ENCODE peak calls at places on chromosomes 1 and 21, in eight cellular contexts. Y is pancreas; J is PC-3; T is HL-60; M is A549; Q is OCI-LY7; X is aorta; H is CD8-positive, alpha-beta memory T cell. O is an unnamed sample.

GRCh38 chr1:218409946-218410510 is 64.9 kb downstream of the TGFB2 start:
- DNase-seq in Y (no peak), J (peak; percentile 74), T (no peak), M (no peak), Q (no peak), X (no peak), H (no peak), O (no peak)

GRCh38 chr1:16167331-16168143 is 11.7 kb upstream of the EPHA2 start:
- DNase-seq in Y (no peak), J (peak; percentile 73), T (no peak), M (peak; percentile 74), Q (peak; percentile 73), X (peak; percentile 84), H (peak; percentile 75), O (no peak)

GRCh38 chr1:56461158-56462127 is 117.9 kb downstream of the PLPP3 start:
- DNase-seq in Y (no peak), J (no peak), T (no peak), M (no peak), Q (no peak), X (no peak), H (no peak), O (no peak)

GRCh38 chr1:109775408-109775807 is 11.7 kb upstream of the EPS8L3 start:
- DNase-seq in Y (no peak), J (peak; percentile 44), T (no peak), M (no peak), Q (no peak), X (no peak), H (no peak), O (no peak)

GRCh38 chr21:46188226-46189212 is 4.3 kb upstream of the SPATC1L start:
- DNase-seq in Y (no peak), J (peak; percentile 83), T (no peak), M (peak; percentile 17), Q (no peak), X (peak; percentile 60), H (no peak), O (no peak)

GRCh38 chr1:189774721-189775287 is 702.9 kb downstream of the BRINP3 start:
- DNase-seq in Y (no peak), J (peak; percentile 63), T (no peak), M (peak; percentile 71), Q (no peak), X (no peak), H (no peak), O (no peak)

GRCh38 chr1:245322673-245323072 is 167.9 kb downstream of the KIF26B start:
- DNase-seq in Y (no peak), J (peak; percentile 71), T (no peak), M (no peak), Q (no peak), X (no peak), H (no peak), O (no peak)

GRCh38 chr1:26094677-26095383 is 16.8 kb upstream of the PDIK1L start:
- DNase-seq in Y (peak; percentile 56), J (peak; percentile 19), T (no peak), M (no peak), Q (no peak), X (peak; percentile 75), H (no peak), O (peak; percentile 6)

GRCh38 chr1:175885247-175885646 is 141.9 kb upstream of the TNR start:
- DNase-seq in Y (no peak), J (no peak), T (no peak), M (no peak), Q (no peak), X (no peak), H (no peak), O (no peak)

GRCh38 chr1:165858928-165859845 is 31.8 kb downstream of the UCK2 start:
- DNase-seq in Y (no peak), J (no peak), T (no peak), M (no peak), Q (no peak), X (no peak), H (no peak), O (no peak)

DNA sequence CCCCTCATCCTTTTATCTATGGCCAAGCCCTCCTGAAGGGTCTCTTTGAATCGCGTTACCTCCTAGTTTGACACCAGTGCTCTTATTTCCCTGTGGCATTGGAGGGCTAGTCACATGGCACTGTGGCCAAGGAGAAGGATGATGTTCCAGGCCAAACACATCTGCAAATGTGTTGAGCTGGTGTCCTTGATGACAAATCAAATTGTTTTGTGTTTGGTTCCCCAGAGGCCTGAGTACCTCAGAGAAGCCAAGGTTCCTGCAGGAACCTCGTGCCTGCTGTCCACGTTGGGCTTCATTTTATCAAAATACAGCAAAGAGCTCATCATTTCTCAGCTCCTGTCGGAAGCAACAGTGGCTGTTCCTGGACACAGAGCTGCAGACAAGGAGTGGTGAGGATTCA is 20.7 kb downstream of the NDUFS5 start:
- DNase-seq in Y (no peak), J (no peak), T (no peak), M (no peak), Q (no peak), X (no peak), H (no peak), O (no peak)
- H3K27ac ChIP-seq in Y (no peak overlapping the region), J (no peak overlapping the region), T (no peak overlapping the region), M (no peak overlapping the region), Q (no peak overlapping the region), X (no peak overlapping the region), H (no peak overlapping the region), O (no peak overlapping the region)

GRCh38 chr1:64882574-64883255 is 83.6 kb downstream of the JAK1 start:
- DNase-seq in Y (no peak), J (no peak), T (no peak), M (no peak), Q (no peak), X (no peak), H (no peak), O (no peak)
- H3K27ac ChIP-seq in Y (no peak overlapping the region), J (no peak overlapping the region), T (no peak overlapping the region), M (no peak overlapping the region), Q (no peak overlapping the region), X (no peak overlapping the region), H (no peak overlapping the region), O (no peak overlapping the region)

GRCh38 chr1:89044970-89045695 is 19.9 kb downstream of the GBP1 start:
- DNase-seq in Y (no peak), J (peak; percentile 15), T (no peak), M (peak; percentile 16), Q (no peak), X (no peak), H (no peak), O (no peak)

GRCh38 chr1:89051300-89051943 is 13.6 kb downstream of the GBP1 start:
- DNase-seq in Y (no peak), J (no peak), T (no peak), M (no peak), Q (no peak), X (no peak), H (no peak), O (no peak)

GRCh38 chr1:89051944-89052312 is 13.1 kb downstream of the GBP1 start:
- DNase-seq in Y (no peak), J (no peak), T (no peak), M (no peak), Q (no peak), X (no peak), H (no peak), O (no peak)

GRCh38 chr1:89047734-89048133 is 17.3 kb downstream of the GBP1 start:
- DNase-seq in Y (no peak), J (peak; percentile 63), T (no peak), M (no peak), Q (no peak), X (no peak), H (no peak), O (no peak)

GRCh38 chr1:89050649-89051033 is 14.4 kb downstream of the GBP1 start:
- DNase-seq in Y (peak; percentile 43), J (no peak), T (no peak), M (no peak), Q (no peak), X (peak; percentile 58), H (no peak), O (no peak)
- H3K27ac ChIP-seq in Y (no peak overlapping the region), J (no peak overlapping the region), T (no peak overlapping the region), M (no peak overlapping the region), Q (no peak overlapping the region), X (no peak overlapping the region), H (no peak overlapping the region), O (no peak overlapping the region)

GRCh38 chr1:9993571-9994075 is 3.4 kb upstream of the RBP7 start:
- DNase-seq in Y (no peak), J (no peak), T (no peak), M (no peak), Q (no peak), X (no peak), H (no peak), O (no peak)

GRCh38 chr1:10001016-10001665 is 4.1 kb downstream of the RBP7 start:
- DNase-seq in Y (no peak), J (no peak), T (no peak), M (no peak), Q (no peak), X (no peak), H (no peak), O (peak; percentile 44)

GRCh38 chr1:9990944-9991343 is 6.1 kb upstream of the RBP7 start:
- DNase-seq in Y (no peak), J (no peak), T (peak; percentile 70), M (no peak), Q (no peak), X (no peak), H (no peak), O (no peak)

GRCh38 chr1:9992910-9993309 is 4.1 kb upstream of the RBP7 start:
- DNase-seq in Y (no peak), J (no peak), T (peak; percentile 14), M (no peak), Q (no peak), X (no peak), H (no peak), O (no peak)

DNA sequence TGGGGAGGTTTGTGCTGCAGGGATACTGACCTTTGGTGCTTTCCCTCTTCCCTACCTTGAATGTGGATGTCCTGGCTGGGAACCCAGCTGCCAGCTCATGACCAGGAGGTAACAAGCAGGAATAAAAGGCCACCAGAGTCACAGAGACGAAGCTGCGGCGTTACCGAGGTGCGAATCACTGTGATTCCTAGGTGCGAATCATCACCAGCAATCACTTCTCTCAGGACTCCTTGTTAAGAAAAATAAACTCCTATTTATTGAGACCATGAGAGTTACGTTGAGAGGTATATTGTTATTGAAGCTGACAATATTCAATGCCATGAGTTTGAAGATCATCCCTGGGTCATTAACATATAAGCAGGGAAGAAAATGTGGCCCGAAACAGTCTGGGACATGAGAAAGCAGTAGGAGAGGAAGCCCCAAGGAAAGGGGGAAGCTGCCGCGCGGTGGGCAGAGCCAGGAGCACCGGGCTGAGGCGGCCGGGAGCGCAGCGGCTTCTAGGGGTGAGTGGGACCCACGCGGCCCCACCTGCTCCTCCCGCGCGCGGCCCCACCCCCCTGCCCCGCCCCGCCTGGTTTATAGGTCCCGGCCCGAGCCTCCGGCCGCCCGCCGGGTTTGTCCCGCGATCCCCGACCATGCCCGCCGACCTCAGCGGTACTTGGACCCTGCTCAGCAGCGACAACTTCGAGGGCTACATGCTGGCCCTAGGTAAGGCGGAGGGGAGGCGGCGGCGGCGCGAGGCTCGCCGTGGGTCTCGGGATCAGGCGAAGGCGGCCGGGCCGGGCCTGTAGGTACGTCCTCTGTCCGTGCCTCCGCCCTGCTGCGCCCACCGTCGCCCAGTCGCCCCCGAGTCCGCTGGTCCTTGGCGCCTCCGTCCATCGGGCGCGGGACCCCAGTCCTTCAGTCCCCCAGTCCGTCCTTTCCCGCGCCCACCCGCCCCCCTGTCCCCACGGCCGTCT is at the start of gene RBP7:
- DNase-seq in Y (peak; percentile 72), J (peak; percentile 23), T (peak; percentile 36), M (peak; percentile 4), Q (no peak), X (peak; percentile 80), H (peak; percentile 1), O (no peak)
- H3K27ac ChIP-seq in Y (no peak within 1 kb of the TSS), J (no peak within 1 kb of the TSS), T (no peak within 1 kb of the TSS), M (peak within 1 kb of the TSS; percentile 27), Q (no peak within 1 kb of the TSS), X (no peak within 1 kb of the TSS), H (no peak within 1 kb of the TSS), O (peak within 1 kb of the TSS; percentile 64)

GRCh38 chr1:156665539-156665938 is 11.7 kb downstream of the NES start:
- DNase-seq in Y (peak; percentile 17), J (no peak), T (no peak), M (no peak), Q (no peak), X (no peak), H (no peak), O (no peak)
- H3K27ac ChIP-seq in Y (no peak overlapping the region), J (no peak overlapping the region), T (no peak overlapping the region), M (peak overlapping the region; percentile 58), Q (no peak overlapping the region), X (no peak overlapping the region), H (no peak overlapping the region), O (no peak overlapping the region)

O was measured in substantia nigra.